ENCODE peak calls at places on chromosomes 2 and 18, in five cellular contexts. C is HepG2, F is GM12878, L is endothelial cell of umbilical vein, W is A549. D is an unnamed sample.

GRCh38 chr2:38778686-38779082 is 674 bp downstream of the GEMIN6 start:
- DNase-seq in W (no peak), F (no peak), C (no peak), L (no peak), D (no peak)

GRCh38 chr2:69017080-69017479 is 4.1 kb downstream of the ANTXR1 start:
- DNase-seq in C (no peak), W (no peak), F (no peak), L (no peak), D (peak)

GRCh38 chr2:189210250-189211075 is 30.9 kb upstream of the COL5A2 start:
- DNase-seq in W (peak), C (no peak), L (peak), F (no peak), D (no peak)

GRCh38 chr2:72128059-72128842 is 19.4 kb downstream of the CYP26B1 start:
- DNase-seq in C (no peak), W (no peak), F (no peak), L (no peak), D (no peak)

GRCh38 chr2:18771212-18771611 is 181.8 kb upstream of the NT5C1B start:
- DNase-seq in W (no peak), L (no peak), C (peak), F (no peak), D (no peak)

GRCh38 chr2:118675531-118675930 is 171.9 kb downstream of the EN1 start:
- DNase-seq in W (no peak), C (no peak), L (no peak), F (no peak), D (no peak)

GRCh38 chr2:231634412-231634811 is 41.7 kb downstream of the TEX44 start:
- DNase-seq in L (no peak), W (no peak), F (no peak), C (no peak), D (no peak)

GRCh38 chr2:158045362-158045761 is 56.3 kb upstream of the UPP2 start:
- DNase-seq in W (no peak), F (no peak), C (peak), L (no peak), D (peak)

GRCh38 chr18:323253-323622 is 55.4 kb upstream of the THOC1 start:
- DNase-seq in W (no peak), F (no peak), L (peak), C (peak), D (peak)

GRCh38 chr2:71460056-71460455 is 6.7 kb downstream of the DYSF start:
- DNase-seq in C (no peak), L (peak), W (no peak), F (no peak), D (no peak)

GRCh38 chr2:126761981-126762878 is 106.3 kb downstream of the GYPC start:
- DNase-seq in W (no peak), L (no peak), C (no peak), F (no peak), D (peak)

DNA sequence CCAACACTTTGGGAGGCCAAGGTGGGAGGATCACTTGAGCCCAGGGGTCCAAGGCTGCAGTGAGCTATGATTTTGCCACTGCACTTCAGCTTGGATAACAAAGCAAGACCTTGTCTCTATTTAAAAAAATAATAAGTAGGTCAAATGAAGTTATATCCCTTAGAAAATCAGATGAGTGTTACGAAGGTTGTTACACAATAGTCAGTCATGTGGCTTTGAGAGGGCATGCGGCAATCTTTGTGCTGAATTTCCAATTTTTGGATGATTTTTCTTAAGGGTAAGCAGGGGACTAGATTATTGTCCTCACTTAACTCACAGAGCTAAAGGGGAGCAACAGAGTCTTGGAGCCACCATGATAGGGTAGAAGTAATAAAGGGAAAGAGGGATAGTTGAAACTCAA is 71.8 kb downstream of the B3GNT2 start:
- DNase-seq in W (no peak), C (no peak), L (no peak), F (no peak), D (no peak)
- TF ChIP-seq MYC in W (no peak), C (no peak), L (no peak), F (no peak), D (no peak)

GRCh38 chr2:237269121-237269875 is 144.7 kb downstream of the COL6A3 start:
- DNase-seq in C (no peak), F (no peak), L (no peak), W (no peak), D (no peak)
- H3K4me3 ChIP-seq in C (no peak), F (no peak), L (no peak), W (no peak), D (no peak)

GRCh38 chr2:29398384-29399237 is 283.4 kb downstream of the CLIP4 start:
- DNase-seq in W (no peak), C (no peak), F (no peak), L (no peak), D (no peak)
- TF ChIP-seq MAX in W (no peak), C (no peak), F (no peak), L (no peak), D (no peak)

GRCh38 chr18:34222396-34223163 is 2.1 kb downstream of the NOL4 start:
- DNase-seq in W (no peak), C (no peak), L (peak), F (no peak), D (no peak)
- TF ChIP-seq MYC in W (no peak), C (no peak), L (no peak), F (no peak), D (no peak)

GRCh38 chr2:184596819-184597411 is 1.4 kb upstream of the ZNF804A start:
- DNase-seq in W (no peak), F (no peak), L (peak), C (peak), D (peak)
- H3K4me3 ChIP-seq in W (peak), F (peak), L (peak), C (no peak), D (peak)

GRCh38 chr18:73948497-73948896 is 199.1 kb downstream of the FBXO15 start:
- DNase-seq in F (no peak), L (no peak), W (no peak), C (no peak), D (no peak)

GRCh38 chr18:73954267-73954666 is 193.4 kb downstream of the FBXO15 start:
- DNase-seq in C (no peak), L (no peak), F (no peak), W (no peak), D (no peak)

GRCh38 chr18:73947180-73947989 is 200.2 kb downstream of the FBXO15 start:
- DNase-seq in F (no peak), W (no peak), L (no peak), C (no peak), D (no peak)

GRCh38 chr18:73952296-73952946 is 195.2 kb downstream of the FBXO15 start:
- DNase-seq in F (no peak), W (no peak), C (no peak), L (no peak), D (no peak)

GRCh38 chr18:73950116-73950705 is 197.4 kb downstream of the FBXO15 start:
- DNase-seq in L (no peak), F (no peak), C (no peak), W (no peak), D (no peak)
- TF ChIP-seq MAX in L (no peak), F (no peak), C (no peak), W (no peak), D (no peak)

GRCh38 chr2:47422016-47422415 is 19.1 kb downstream of the MSH2 start:
- DNase-seq in F (no peak), C (no peak), L (no peak), W (no peak), D (no peak)

GRCh38 chr2:47420214-47420613 is 17.3 kb downstream of the MSH2 start:
- DNase-seq in F (no peak), W (no peak), C (no peak), L (no peak), D (no peak)

DNA sequence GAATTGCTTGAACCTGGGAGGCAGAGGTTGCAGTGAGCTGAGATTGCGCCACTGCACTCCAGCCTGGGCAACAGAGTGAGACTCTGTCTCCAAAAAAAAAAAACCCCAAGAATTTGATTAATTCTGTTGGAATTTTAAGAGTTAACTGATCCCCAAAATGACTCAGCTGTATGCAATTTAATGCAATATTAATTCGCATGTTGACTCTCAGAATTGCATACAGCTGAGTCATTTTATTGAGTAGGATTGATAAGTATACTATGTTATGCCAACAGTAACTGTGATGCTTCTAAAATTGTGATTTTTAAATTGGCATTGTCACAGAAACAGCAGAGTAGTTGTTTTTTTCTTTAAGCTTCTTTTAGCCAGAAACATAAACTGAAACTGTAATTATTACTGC is 19.6 kb downstream of the MSH2 start:
- DNase-seq in W (peak), C (no peak), F (no peak), L (peak), D (no peak)
- TF ChIP-seq MYC in W (no peak), C (no peak), F (no peak), L (no peak), D (no peak)

DNA sequence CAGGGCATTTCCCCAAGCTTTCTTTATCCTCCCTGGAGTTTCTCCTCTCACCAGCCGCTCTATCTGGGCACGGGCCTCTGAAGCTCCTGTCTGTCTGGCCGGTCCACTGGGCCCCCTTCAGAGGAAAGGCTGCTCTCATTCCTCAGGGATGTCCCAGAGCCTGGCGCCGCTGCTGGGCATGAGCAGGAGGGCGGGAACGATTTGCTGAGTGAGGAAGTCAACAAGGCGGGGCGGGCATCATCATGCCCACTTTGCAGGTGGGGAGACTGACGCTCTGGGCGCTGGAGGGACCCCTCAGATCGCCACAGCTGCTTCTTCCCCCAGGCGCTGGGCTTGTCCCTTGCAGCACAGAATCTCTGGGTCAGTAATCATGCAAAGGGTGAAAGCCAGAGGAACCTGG is 158.0 kb downstream of the CYRIA start:
- DNase-seq in L (no peak), W (no peak), F (no peak), C (no peak), D (no peak)
- H3K4me3 ChIP-seq in L (peak), W (peak), F (no peak), C (no peak), D (no peak)